ENCODE peak calls at places on chromosome 12, in four cellular contexts. One of them, this sample, is unnamed.

GRCh38 chr12:112595415-112595814 is 176.7 kb downstream of the PTPN11 start:
- DNase-seq in activated CD8-positive, alpha-beta memory T cell treated with anti-CD3 and anti-CD28 coated beads, Interleukin-2, amount 10 ng/mL, durations not matched to agents 7 days and 5 days: no peak
- DNase-seq in stimulated activated CD4-positive, alpha-beta T cell treated with anti-CD3 and anti-CD28 coated beads, Interleukin-1b, Interleukin-23, amount 100 ng/mL, for 24 hours: no peak
- DNase-seq in activated CD4-positive, alpha-beta T cell treated with anti-CD3 and anti-CD28 coated beads, Interleukin-2, amount 50 U/mL, for 1 hour: no peak
- DNase-seq in this sample: no peak

GRCh38 chr12:2691001-2691339 is 103.8 kb upstream of the FKBP4 start:
- DNase-seq in activated CD8-positive, alpha-beta memory T cell treated with anti-CD3 and anti-CD28 coated beads, Interleukin-2, amount 10 ng/mL, durations not matched to agents 7 days and 5 days: peak; percentile 80
- DNase-seq in stimulated activated CD4-positive, alpha-beta T cell treated with anti-CD3 and anti-CD28 coated beads, Interleukin-1b, Interleukin-23, amount 100 ng/mL, for 24 hours: no peak
- DNase-seq in activated CD4-positive, alpha-beta T cell treated with anti-CD3 and anti-CD28 coated beads, Interleukin-2, amount 50 U/mL, for 1 hour: peak; percentile 32
- DNase-seq in this sample: no peak

GRCh38 chr12:10847701-10848100 is 1.6 kb downstream of the PRR4 start:
- DNase-seq in activated CD8-positive, alpha-beta memory T cell treated with anti-CD3 and anti-CD28 coated beads, Interleukin-2, amount 10 ng/mL, durations not matched to agents 7 days and 5 days: no peak
- DNase-seq in stimulated activated CD4-positive, alpha-beta T cell treated with anti-CD3 and anti-CD28 coated beads, Interleukin-1b, Interleukin-23, amount 100 ng/mL, for 24 hours: no peak
- DNase-seq in activated CD4-positive, alpha-beta T cell treated with anti-CD3 and anti-CD28 coated beads, Interleukin-2, amount 50 U/mL, for 1 hour: no peak
- DNase-seq in this sample: no peak

GRCh38 chr12:116065561-116065960 is 211.9 kb downstream of the MED13L start:
- DNase-seq in activated CD8-positive, alpha-beta memory T cell treated with anti-CD3 and anti-CD28 coated beads, Interleukin-2, amount 10 ng/mL, durations not matched to agents 7 days and 5 days: no peak
- DNase-seq in stimulated activated CD4-positive, alpha-beta T cell treated with anti-CD3 and anti-CD28 coated beads, Interleukin-1b, Interleukin-23, amount 100 ng/mL, for 24 hours: no peak
- DNase-seq in activated CD4-positive, alpha-beta T cell treated with anti-CD3 and anti-CD28 coated beads, Interleukin-2, amount 50 U/mL, for 1 hour: no peak
- DNase-seq in this sample: no peak

GRCh38 chr12:84131076-84131475 is 781.5 kb downstream of the SLC6A15 start:
- DNase-seq in activated CD8-positive, alpha-beta memory T cell treated with anti-CD3 and anti-CD28 coated beads, Interleukin-2, amount 10 ng/mL, durations not matched to agents 7 days and 5 days: no peak
- DNase-seq in stimulated activated CD4-positive, alpha-beta T cell treated with anti-CD3 and anti-CD28 coated beads, Interleukin-1b, Interleukin-23, amount 100 ng/mL, for 24 hours: no peak
- DNase-seq in activated CD4-positive, alpha-beta T cell treated with anti-CD3 and anti-CD28 coated beads, Interleukin-2, amount 50 U/mL, for 1 hour: no peak
- DNase-seq in this sample: no peak

GRCh38 chr12:117042171-117042809 is 56.9 kb downstream of the TESC start:
- DNase-seq in activated CD8-positive, alpha-beta memory T cell treated with anti-CD3 and anti-CD28 coated beads, Interleukin-2, amount 10 ng/mL, durations not matched to agents 7 days and 5 days: no peak
- DNase-seq in stimulated activated CD4-positive, alpha-beta T cell treated with anti-CD3 and anti-CD28 coated beads, Interleukin-1b, Interleukin-23, amount 100 ng/mL, for 24 hours: no peak
- DNase-seq in activated CD4-positive, alpha-beta T cell treated with anti-CD3 and anti-CD28 coated beads, Interleukin-2, amount 50 U/mL, for 1 hour: no peak
- DNase-seq in this sample: no peak

GRCh38 chr12:49061157-49061650 is 610 bp upstream of the KMT2D start:
- DNase-seq in activated CD8-positive, alpha-beta memory T cell treated with anti-CD3 and anti-CD28 coated beads, Interleukin-2, amount 10 ng/mL, durations not matched to agents 7 days and 5 days: no peak
- DNase-seq in stimulated activated CD4-positive, alpha-beta T cell treated with anti-CD3 and anti-CD28 coated beads, Interleukin-1b, Interleukin-23, amount 100 ng/mL, for 24 hours: no peak
- DNase-seq in activated CD4-positive, alpha-beta T cell treated with anti-CD3 and anti-CD28 coated beads, Interleukin-2, amount 50 U/mL, for 1 hour: no peak
- DNase-seq in this sample: no peak

GRCh38 chr12:122171399-122171798 is 2.6 kb downstream of the IL31 start:
- DNase-seq in activated CD8-positive, alpha-beta memory T cell treated with anti-CD3 and anti-CD28 coated beads, Interleukin-2, amount 10 ng/mL, durations not matched to agents 7 days and 5 days: no peak
- DNase-seq in stimulated activated CD4-positive, alpha-beta T cell treated with anti-CD3 and anti-CD28 coated beads, Interleukin-1b, Interleukin-23, amount 100 ng/mL, for 24 hours: no peak
- DNase-seq in activated CD4-positive, alpha-beta T cell treated with anti-CD3 and anti-CD28 coated beads, Interleukin-2, amount 50 U/mL, for 1 hour: no peak
- DNase-seq in this sample: no peak

GRCh38 chr12:642633-643477 is 20.4 kb downstream of the NINJ2 start:
- DNase-seq in activated CD8-positive, alpha-beta memory T cell treated with anti-CD3 and anti-CD28 coated beads, Interleukin-2, amount 10 ng/mL, durations not matched to agents 7 days and 5 days: peak; percentile 86
- DNase-seq in stimulated activated CD4-positive, alpha-beta T cell treated with anti-CD3 and anti-CD28 coated beads, Interleukin-1b, Interleukin-23, amount 100 ng/mL, for 24 hours: no peak
- DNase-seq in activated CD4-positive, alpha-beta T cell treated with anti-CD3 and anti-CD28 coated beads, Interleukin-2, amount 50 U/mL, for 1 hour: peak; percentile 67
- DNase-seq in this sample: peak; percentile 60

GRCh38 chr12:27824126-27824842 is 44.2 kb upstream of the MANSC4 start:
- DNase-seq in activated CD8-positive, alpha-beta memory T cell treated with anti-CD3 and anti-CD28 coated beads, Interleukin-2, amount 10 ng/mL, durations not matched to agents 7 days and 5 days: peak; percentile 54
- DNase-seq in stimulated activated CD4-positive, alpha-beta T cell treated with anti-CD3 and anti-CD28 coated beads, Interleukin-1b, Interleukin-23, amount 100 ng/mL, for 24 hours: no peak
- DNase-seq in activated CD4-positive, alpha-beta T cell treated with anti-CD3 and anti-CD28 coated beads, Interleukin-2, amount 50 U/mL, for 1 hour: no peak
- DNase-seq in this sample: no peak

This sample was measured in activated CD4-positive, CD25-positive, alpha-beta regulatory T cell treated with anti-CD3 and anti-CD28 coated beads, Interleukin-2, amount 50 U/mL, for 16 hours.